ENCODE peak calls at places on chromosome 9, in six cellular contexts. One of them, this sample, is unnamed.

GRCh38 chr9:86751207-86751606 is 196.1 kb downstream of the GAS1 start:
- DNase-seq in HCT116: no peak
- DNase-seq in GM12865: no peak
- DNase-seq in kidney epithelial cell: no peak
- DNase-seq in lung: no peak
- DNase-seq in upper lobe of left lung: no peak
- DNase-seq in this sample: no peak

GRCh38 chr9:121949364-121949763 is 143.7 kb downstream of the TTLL11 start:
- DNase-seq in HCT116: no peak
- DNase-seq in GM12865: no peak
- DNase-seq in kidney epithelial cell: no peak
- DNase-seq in lung: no peak
- DNase-seq in upper lobe of left lung: no peak
- DNase-seq in this sample: no peak

GRCh38 chr9:128123451-128124080 is 4.0 kb downstream of the PTGES2 start:
- DNase-seq in HCT116: no peak
- DNase-seq in GM12865: no peak
- DNase-seq in kidney epithelial cell: no peak
- DNase-seq in lung: no peak
- DNase-seq in upper lobe of left lung: peak
- DNase-seq in this sample: no peak

GRCh38 chr9:133460405-133461175 is 812 bp downstream of the CACFD1 start:
- DNase-seq in HCT116: no peak
- DNase-seq in GM12865: peak
- DNase-seq in kidney epithelial cell: no peak
- DNase-seq in lung: peak
- DNase-seq in upper lobe of left lung: peak
- DNase-seq in this sample: no peak

GRCh38 chr9:80789831-80790230 is 899.5 kb downstream of the TLE1 start:
- DNase-seq in HCT116: no peak
- DNase-seq in GM12865: no peak
- DNase-seq in kidney epithelial cell: no peak
- DNase-seq in lung: no peak
- DNase-seq in upper lobe of left lung: no peak
- DNase-seq in this sample: no peak

GRCh38 chr9:90054810-90055209 is 450.0 kb downstream of the GADD45G start:
- DNase-seq in HCT116: no peak
- DNase-seq in GM12865: no peak
- DNase-seq in kidney epithelial cell: no peak
- DNase-seq in lung: no peak
- DNase-seq in upper lobe of left lung: no peak
- DNase-seq in this sample: no peak

GRCh38 chr9:35756275-35756742 is 2.2 kb upstream of the MSMP start:
- DNase-seq in HCT116: peak
- DNase-seq in GM12865: no peak
- DNase-seq in kidney epithelial cell: no peak
- DNase-seq in lung: peak
- DNase-seq in upper lobe of left lung: peak
- DNase-seq in this sample: peak

GRCh38 chr9:115944166-115944948 is 209.2 kb upstream of the PAPPA start:
- DNase-seq in HCT116: no peak
- DNase-seq in GM12865: peak
- DNase-seq in kidney epithelial cell: no peak
- DNase-seq in lung: peak
- DNase-seq in upper lobe of left lung: no peak
- DNase-seq in this sample: no peak

GRCh38 chr9:121354141-121354540 is 15.9 kb downstream of the STOM start:
- DNase-seq in HCT116: no peak
- DNase-seq in GM12865: no peak
- DNase-seq in kidney epithelial cell: no peak
- DNase-seq in lung: no peak
- DNase-seq in upper lobe of left lung: no peak
- DNase-seq in this sample: no peak

GRCh38 chr9:134173127-134174072 is 9.0 kb upstream of the RNU6ATAC start:
- DNase-seq in HCT116: no peak
- DNase-seq in GM12865: no peak
- DNase-seq in kidney epithelial cell: no peak
- DNase-seq in lung: no peak
- DNase-seq in upper lobe of left lung: peak
- DNase-seq in this sample: no peak

GRCh38 chr9:4262735-4263141 is 37.1 kb downstream of the GLIS3 start:
- DNase-seq in HCT116: peak
- DNase-seq in GM12865: no peak
- DNase-seq in kidney epithelial cell: peak
- DNase-seq in lung: no peak
- DNase-seq in upper lobe of left lung: no peak
- DNase-seq in this sample: no peak

GRCh38 chr9:76818271-76818670 is 54.0 kb downstream of the PCA3 start:
- DNase-seq in HCT116: peak
- DNase-seq in GM12865: no peak
- DNase-seq in kidney epithelial cell: peak
- DNase-seq in lung: peak
- DNase-seq in upper lobe of left lung: no peak
- DNase-seq in this sample: no peak

GRCh38 chr9:133371261-133371711 is 4.6 kb downstream of the SURF4 start:
- DNase-seq in HCT116: no peak
- DNase-seq in GM12865: no peak
- DNase-seq in kidney epithelial cell: no peak
- DNase-seq in lung: no peak
- DNase-seq in upper lobe of left lung: no peak
- DNase-seq in this sample: peak

GRCh38 chr9:3498691-3499090 is 27.1 kb downstream of the RFX3 start:
- DNase-seq in HCT116: no peak
- DNase-seq in GM12865: no peak
- DNase-seq in kidney epithelial cell: peak
- DNase-seq in lung: no peak
- DNase-seq in upper lobe of left lung: no peak
- DNase-seq in this sample: no peak

GRCh38 chr9:95381243-95381642 is 63.7 kb upstream of the FANCC start:
- DNase-seq in HCT116: no peak
- DNase-seq in GM12865: peak
- DNase-seq in kidney epithelial cell: no peak
- DNase-seq in lung: no peak
- DNase-seq in upper lobe of left lung: no peak
- DNase-seq in this sample: no peak

GRCh38 chr9:136693490-136694162 is 6.4 kb upstream of the AGPAT2 start:
- DNase-seq in HCT116: peak
- DNase-seq in GM12865: no peak
- DNase-seq in kidney epithelial cell: peak
- DNase-seq in lung: peak
- DNase-seq in upper lobe of left lung: peak
- DNase-seq in this sample: no peak

GRCh38 chr9:93829271-93830223 is 125.6 kb downstream of the BARX1 start:
- DNase-seq in HCT116: no peak
- DNase-seq in GM12865: no peak
- DNase-seq in kidney epithelial cell: no peak
- DNase-seq in lung: no peak
- DNase-seq in upper lobe of left lung: peak
- DNase-seq in this sample: no peak

GRCh38 chr9:69931340-69931739 is 110.7 kb downstream of the CFAP95 start:
- DNase-seq in HCT116: no peak
- DNase-seq in GM12865: no peak
- DNase-seq in kidney epithelial cell: no peak
- DNase-seq in lung: no peak
- DNase-seq in upper lobe of left lung: no peak
- DNase-seq in this sample: no peak

GRCh38 chr9:99821187-99822095 is at the start of gene NR4A3:
- DNase-seq in HCT116: peak
- DNase-seq in GM12865: peak
- DNase-seq in kidney epithelial cell: peak
- DNase-seq in lung: peak
- DNase-seq in upper lobe of left lung: peak
- DNase-seq in this sample: peak

GRCh38 chr9:99819484-99820329 is 2.0 kb upstream of the NR4A3 start:
- DNase-seq in HCT116: peak
- DNase-seq in GM12865: peak
- DNase-seq in kidney epithelial cell: peak
- DNase-seq in lung: peak
- DNase-seq in upper lobe of left lung: peak
- DNase-seq in this sample: peak

GRCh38 chr9:99819123-99819483 is 2.6 kb upstream of the NR4A3 start:
- DNase-seq in HCT116: no peak
- DNase-seq in GM12865: no peak
- DNase-seq in kidney epithelial cell: no peak
- DNase-seq in lung: no peak
- DNase-seq in upper lobe of left lung: no peak
- DNase-seq in this sample: no peak

GRCh38 chr9:99822096-99822595 is 461 bp downstream of the NR4A3 start:
- DNase-seq in HCT116: no peak
- DNase-seq in GM12865: peak
- DNase-seq in kidney epithelial cell: no peak
- DNase-seq in lung: no peak
- DNase-seq in upper lobe of left lung: peak
- DNase-seq in this sample: no peak

DNA sequence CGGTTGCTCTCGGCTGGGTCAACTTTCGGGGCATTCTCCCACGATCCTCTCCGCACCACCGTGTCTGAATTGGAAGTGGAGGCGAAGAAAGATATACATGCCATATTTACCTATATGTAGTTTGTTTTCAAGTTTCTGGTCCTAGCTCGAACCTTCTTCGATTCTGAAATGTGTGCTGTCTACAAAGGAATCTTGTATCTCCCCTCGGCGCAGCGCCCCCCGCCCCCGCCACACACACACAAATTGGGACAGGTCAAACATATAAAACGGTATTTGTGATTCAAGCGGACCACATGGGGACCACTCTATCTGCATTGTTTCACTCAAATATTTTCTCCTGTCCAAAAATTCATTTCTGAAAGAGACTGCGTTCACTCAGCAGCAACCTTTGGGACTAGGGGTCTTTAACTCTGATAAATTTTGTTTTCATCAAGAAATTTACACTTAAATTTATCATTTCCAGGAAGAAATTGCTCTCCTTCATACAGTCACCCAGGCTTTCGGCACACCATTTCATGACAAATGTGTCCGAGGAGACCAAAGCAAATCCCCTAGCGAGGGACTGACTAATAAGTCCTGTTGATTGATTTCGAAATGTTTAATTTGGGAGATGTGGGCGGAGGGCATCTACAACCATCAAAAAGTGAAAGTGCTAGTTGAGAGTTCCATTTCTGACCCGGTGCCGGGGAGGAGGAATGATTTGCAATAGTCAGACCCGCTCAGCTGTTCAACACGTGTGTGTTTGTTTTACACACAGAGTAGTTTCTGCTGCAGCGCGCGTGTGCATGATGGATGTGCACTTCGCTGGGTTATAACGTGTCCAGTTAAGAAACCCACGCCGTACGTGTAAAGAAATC is 1.1 kb upstream of the NR4A3 start:
- DNase-seq in HCT116: no peak
- DNase-seq in GM12865: peak
- DNase-seq in kidney epithelial cell: no peak
- DNase-seq in lung: peak
- DNase-seq in upper lobe of left lung: peak
- DNase-seq in this sample: peak
- TF ChIP-seq CTCF in HCT116: no peak
- TF ChIP-seq CTCF in GM12865: no peak
- TF ChIP-seq CTCF in kidney epithelial cell: no peak
- TF ChIP-seq CTCF in lung: no peak
- TF ChIP-seq CTCF in upper lobe of left lung: no peak
- TF ChIP-seq CTCF in this sample: no peak

GRCh38 chr9:120292606-120293005 is 287.4 kb downstream of the CDK5RAP2 start:
- DNase-seq in HCT116: no peak
- DNase-seq in GM12865: no peak
- DNase-seq in kidney epithelial cell: no peak
- DNase-seq in lung: no peak
- DNase-seq in upper lobe of left lung: no peak
- DNase-seq in this sample: no peak
- TF ChIP-seq CTCF in HCT116: no peak
- TF ChIP-seq CTCF in GM12865: no peak
- TF ChIP-seq CTCF in kidney epithelial cell: no peak
- TF ChIP-seq CTCF in lung: no peak
- TF ChIP-seq CTCF in upper lobe of left lung: no peak
- TF ChIP-seq CTCF in this sample: no peak

GRCh38 chr9:129570450-129571297 is 50.2 kb downstream of the C9orf50 start:
- DNase-seq in HCT116: peak
- DNase-seq in GM12865: no peak
- DNase-seq in kidney epithelial cell: no peak
- DNase-seq in lung: peak
- DNase-seq in upper lobe of left lung: no peak
- DNase-seq in this sample: no peak

GRCh38 chr9:129567329-129567728 is 53.6 kb downstream of the C9orf50 start:
- DNase-seq in HCT116: no peak
- DNase-seq in GM12865: no peak
- DNase-seq in kidney epithelial cell: no peak
- DNase-seq in lung: no peak
- DNase-seq in upper lobe of left lung: no peak
- DNase-seq in this sample: no peak

GRCh38 chr9:129569506-129570449 is 51.1 kb downstream of the C9orf50 start:
- DNase-seq in HCT116: peak
- DNase-seq in GM12865: peak
- DNase-seq in kidney epithelial cell: no peak
- DNase-seq in lung: no peak
- DNase-seq in upper lobe of left lung: no peak
- DNase-seq in this sample: no peak

GRCh38 chr9:129567842-129568559 is 52.9 kb downstream of the C9orf50 start:
- DNase-seq in HCT116: peak
- DNase-seq in GM12865: no peak
- DNase-seq in kidney epithelial cell: no peak
- DNase-seq in lung: peak
- DNase-seq in upper lobe of left lung: peak
- DNase-seq in this sample: no peak

DNA sequence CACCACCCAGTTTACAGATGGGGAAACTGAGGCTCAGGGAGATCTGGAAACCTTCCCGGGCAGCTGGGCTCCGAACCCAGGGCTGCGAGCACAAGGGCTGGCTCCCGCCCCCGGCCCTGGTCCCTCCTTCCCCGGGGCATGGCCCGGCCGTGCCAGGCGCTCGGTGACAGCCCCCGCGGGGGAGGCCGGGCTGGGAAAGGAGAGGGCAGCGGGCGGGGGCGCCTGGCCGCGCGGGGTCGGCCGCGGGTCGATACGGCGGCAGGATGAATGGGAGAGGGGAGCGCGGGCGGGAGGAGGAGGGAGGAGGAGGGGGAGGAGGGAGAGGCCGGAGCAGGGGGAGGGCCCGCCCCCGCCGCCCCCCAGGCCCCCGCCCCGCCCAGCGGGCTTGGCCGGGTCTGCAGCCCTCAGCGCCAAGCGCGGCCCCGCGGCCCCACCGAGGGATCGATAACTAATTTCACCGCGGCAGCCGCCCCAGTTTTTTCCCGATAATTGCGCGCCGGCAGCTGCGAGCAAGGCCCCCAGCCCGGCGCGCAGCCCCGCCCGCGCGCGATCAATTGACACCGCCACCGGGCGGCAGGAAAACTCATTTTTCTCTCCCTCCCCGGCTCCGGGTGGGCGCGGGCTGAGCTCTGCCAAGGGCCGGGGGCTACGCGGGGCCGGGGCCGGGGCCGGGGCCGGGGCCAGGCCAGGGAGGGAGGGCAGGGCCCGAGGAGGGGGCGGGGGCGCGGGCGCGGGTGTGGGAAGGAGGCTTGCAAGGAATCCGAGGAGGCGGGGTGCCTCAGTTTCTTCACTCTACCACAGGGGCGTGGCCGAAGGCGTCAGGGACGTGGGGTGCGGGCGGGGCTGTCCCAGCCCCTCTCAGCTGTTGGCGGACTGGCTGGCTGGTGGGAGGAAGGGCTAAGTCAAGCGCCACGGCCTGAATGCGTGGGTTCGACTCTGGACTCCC is 52.1 kb downstream of the C9orf50 start:
- DNase-seq in HCT116: no peak
- DNase-seq in GM12865: no peak
- DNase-seq in kidney epithelial cell: no peak
- DNase-seq in lung: no peak
- DNase-seq in upper lobe of left lung: peak
- DNase-seq in this sample: no peak
- TF ChIP-seq CTCF in HCT116: no peak
- TF ChIP-seq CTCF in GM12865: no peak
- TF ChIP-seq CTCF in kidney epithelial cell: no peak
- TF ChIP-seq CTCF in lung: no peak
- TF ChIP-seq CTCF in upper lobe of left lung: no peak
- TF ChIP-seq CTCF in this sample: no peak

GRCh38 chr9:129720865-129721545 is 31.8 kb downstream of the PTGES start:
- DNase-seq in HCT116: no peak
- DNase-seq in GM12865: no peak
- DNase-seq in kidney epithelial cell: no peak
- DNase-seq in lung: no peak
- DNase-seq in upper lobe of left lung: no peak
- DNase-seq in this sample: no peak
- TF ChIP-seq CTCF in HCT116: no peak
- TF ChIP-seq CTCF in GM12865: peak
- TF ChIP-seq CTCF in kidney epithelial cell: peak
- TF ChIP-seq CTCF in lung: no peak
- TF ChIP-seq CTCF in upper lobe of left lung: no peak
- TF ChIP-seq CTCF in this sample: no peak